ENCODE peak calls at places on chromosomes 2 and 18, in nine cellular contexts. D, N, C, J, B, T, L, G and U are unnamed samples.

GRCh38 chr2:84495539-84496146 is 20.7 kb upstream of the DNAH6 start:
- DNase-seq in D (peak), N (no peak), C (peak), J (peak), B (no peak), T (no peak), L (peak), G (no peak), U (peak)

GRCh38 chr2:239874636-239875356 is 150.3 kb downstream of the NDUFA10 start:
- DNase-seq in D (no peak), N (no peak), C (no peak), J (no peak), B (no peak), T (no peak), L (no peak), G (no peak), U (no peak)

GRCh38 chr2:12005886-12006681 is 259.7 kb downstream of the LPIN1 start:
- DNase-seq in D (peak), N (peak), C (no peak), J (peak), B (peak), T (peak), L (peak), G (no peak), U (no peak)

GRCh38 chr2:16208921-16209320 is 268.6 kb downstream of the MYCN start:
- DNase-seq in D (no peak), N (no peak), C (no peak), J (no peak), B (no peak), T (no peak), L (no peak), G (no peak), U (no peak)

GRCh38 chr2:30208453-30208852 is 22.9 kb upstream of the LBH start:
- DNase-seq in D (peak), N (peak), C (peak), J (peak), B (peak), T (no peak), L (peak), G (peak), U (peak)

GRCh38 chr2:8154936-8155335 is 526.9 kb upstream of the ID2 start:
- DNase-seq in D (no peak), N (no peak), C (no peak), J (peak), B (no peak), T (no peak), L (no peak), G (no peak), U (no peak)

GRCh38 chr18:70176537-70176936 is 28.9 kb downstream of the RTTN start:
- DNase-seq in D (no peak), N (no peak), C (no peak), J (no peak), B (no peak), T (no peak), L (no peak), G (no peak), U (no peak)

GRCh38 chr2:195543902-195544894 is 112.8 kb upstream of the SLC39A10 start:
- DNase-seq in D (no peak), N (no peak), C (peak), J (peak), B (no peak), T (no peak), L (no peak), G (no peak), U (no peak)

GRCh38 chr2:161332568-161332967 is 24.3 kb downstream of the PSMD14 start:
- DNase-seq in D (no peak), N (peak), C (no peak), J (no peak), B (no peak), T (no peak), L (no peak), G (no peak), U (no peak)

GRCh38 chr2:235085476-235085875 is 133.7 kb downstream of the SH3BP4 start:
- DNase-seq in D (no peak), N (no peak), C (no peak), J (peak), B (no peak), T (no peak), L (no peak), G (no peak), U (no peak)

GRCh38 chr2:223835701-223836532 is 1.5 kb downstream of the AP1S3 start:
- DNase-seq in D (peak), N (no peak), C (no peak), J (no peak), B (peak), T (no peak), L (no peak), G (no peak), U (no peak)

GRCh38 chr18:8329186-8329771 is 280.0 kb upstream of the RAB12 start:
- DNase-seq in D (no peak), N (no peak), C (peak), J (peak), B (no peak), T (no peak), L (peak), G (no peak), U (no peak)

GRCh38 chr2:29462293-29462692 is 347.1 kb downstream of the CLIP4 start:
- DNase-seq in D (no peak), N (no peak), C (no peak), J (peak), B (no peak), T (no peak), L (no peak), G (no peak), U (no peak)

GRCh38 chr18:48034651-48035555 is 104.4 kb upstream of the SMAD2 start:
- DNase-seq in D (no peak), N (no peak), C (no peak), J (no peak), B (no peak), T (no peak), L (no peak), G (no peak), U (no peak)

GRCh38 chr2:37168217-37168981 is 11.6 kb upstream of the EIF2AK2 start:
- DNase-seq in D (no peak), N (no peak), C (no peak), J (peak), B (no peak), T (no peak), L (peak), G (no peak), U (no peak)

GRCh38 chr18:47254341-47254939 is 3.0 kb upstream of the SKOR2 start:
- DNase-seq in D (no peak), N (no peak), C (peak), J (peak), B (peak), T (no peak), L (no peak), G (peak), U (peak)

GRCh38 chr2:195710407-195710806 is 53.4 kb downstream of the SLC39A10 start:
- DNase-seq in D (no peak), N (no peak), C (peak), J (peak), B (no peak), T (no peak), L (no peak), G (no peak), U (no peak)

GRCh38 chr2:125167820-125168219 is 1142.7 kb downstream of the CNTNAP5 start:
- DNase-seq in D (no peak), N (no peak), C (peak), J (no peak), B (no peak), T (no peak), L (no peak), G (no peak), U (no peak)

GRCh38 chr2:108933691-108934117 is 55.3 kb downstream of the EDAR start:
- DNase-seq in D (no peak), N (no peak), C (no peak), J (no peak), B (no peak), T (no peak), L (peak), G (peak), U (no peak)

GRCh38 chr18:58054041-58054733 is 10.2 kb downstream of the NEDD4L start:
- DNase-seq in D (no peak), N (no peak), C (no peak), J (peak), B (no peak), T (no peak), L (no peak), G (no peak), U (no peak)

GRCh38 chr2:18940184-18940583 is 350.8 kb upstream of the NT5C1B start:
- DNase-seq in D (no peak), N (no peak), C (no peak), J (no peak), B (no peak), T (no peak), L (no peak), G (no peak), U (no peak)

GRCh38 chr2:175111200-175111657 is 56.8 kb downstream of the ATF2 start:
- DNase-seq in D (no peak), N (no peak), C (no peak), J (peak), B (no peak), T (no peak), L (peak), G (no peak), U (peak)

GRCh38 chr2:240225116-240225515 is 84.7 kb upstream of the OTOS start:
- DNase-seq in D (no peak), N (no peak), C (no peak), J (no peak), B (no peak), T (no peak), L (no peak), G (no peak), U (no peak)

GRCh38 chr18:2223859-2224258 is 347.4 kb downstream of the METTL4 start:
- DNase-seq in D (no peak), N (peak), C (no peak), J (peak), B (peak), T (no peak), L (peak), G (no peak), U (peak)

GRCh38 chr2:132668986-132669853 is 785 bp downstream of the LYPD1 start:
- DNase-seq in D (no peak), N (no peak), C (no peak), J (peak), B (no peak), T (no peak), L (peak), G (no peak), U (peak)

GRCh38 chr2:189549440-189549832 is 31.1 kb downstream of the SLC40A1 start:
- DNase-seq in D (no peak), N (no peak), C (peak), J (no peak), B (no peak), T (no peak), L (no peak), G (peak), U (no peak)

GRCh38 chr18:30889582-30890301 is 152.8 kb downstream of the DSC3 start:
- DNase-seq in D (no peak), N (peak), C (no peak), J (no peak), B (peak), T (no peak), L (peak), G (no peak), U (peak)

GRCh38 chr2:216142540-216142939 is 33.4 kb downstream of the XRCC5 start:
- DNase-seq in D (no peak), N (no peak), C (peak), J (peak), B (no peak), T (no peak), L (no peak), G (no peak), U (no peak)

GRCh38 chr2:11669454-11670291 is at the start of gene NTSR2:
- DNase-seq in D (no peak), N (no peak), C (no peak), J (peak), B (peak), T (no peak), L (no peak), G (peak), U (peak)

GRCh38 chr2:43343573-43344304 is 117.3 kb upstream of the ZFP36L2 start:
- DNase-seq in D (no peak), N (peak), C (peak), J (peak), B (peak), T (no peak), L (peak), G (peak), U (peak)

GRCh38 chr2:173401716-173402326 is 47.1 kb downstream of the CDCA7 start:
- DNase-seq in D (no peak), N (no peak), C (no peak), J (peak), B (no peak), T (no peak), L (no peak), G (no peak), U (no peak)

GRCh38 chr2:43185146-43185545 is 41.3 kb downstream of the ZFP36L2 start:
- DNase-seq in D (no peak), N (no peak), C (no peak), J (peak), B (no peak), T (no peak), L (no peak), G (no peak), U (no peak)

GRCh38 chr2:240401308-240401707 is 34.2 kb upstream of the GPC1 start:
- DNase-seq in D (no peak), N (no peak), C (no peak), J (no peak), B (no peak), T (no peak), L (no peak), G (no peak), U (no peak)

GRCh38 chr2:169260246-169260645 is 102.1 kb downstream of the LRP2 start:
- DNase-seq in D (no peak), N (no peak), C (no peak), J (no peak), B (no peak), T (no peak), L (peak), G (no peak), U (no peak)

GRCh38 chr18:76922107-76922506 is 99.8 kb downstream of the ZNF236 start:
- DNase-seq in D (peak), N (peak), C (peak), J (peak), B (peak), T (peak), L (peak), G (no peak), U (peak)

GRCh38 chr18:79971211-79971952 is 6.9 kb downstream of the HSBP1L1 start:
- DNase-seq in D (no peak), N (no peak), C (no peak), J (no peak), B (no peak), T (no peak), L (no peak), G (no peak), U (no peak)